ENCODE peak calls at places on chromosomes 16 and 17, in four cellular contexts. F, I, T and A are unnamed samples.

GRCh38 chr16:35344012-35344762 is 1884.8 kb downstream of the TP53TG3F start:
- DNase-seq in F (no peak), I (no peak), T (no peak), A (no peak)

GRCh38 chr17:65095465-65095864 is 38.9 kb upstream of the GNA13 start:
- DNase-seq in F (no peak), I (no peak), T (no peak), A (no peak)

GRCh38 chr16:85269165-85269564 is 156.9 kb upstream of the CIBAR2 start:
- DNase-seq in F (no peak), I (no peak), T (no peak), A (no peak)

GRCh38 chr16:78993342-78993741 is 607.2 kb downstream of the MAF start:
- DNase-seq in F (no peak), I (no peak), T (no peak), A (no peak)

GRCh38 chr16:22322021-22322471 is 24.8 kb downstream of the POLR3E start:
- DNase-seq in F (no peak), I (no peak), T (no peak), A (no peak)

GRCh38 chr16:83802135-83802534 is 5.6 kb upstream of the HSBP1 start:
- DNase-seq in F (no peak), I (no peak), T (no peak), A (peak)

GRCh38 chr16:85365120-85365519 is 248.0 kb upstream of the GSE1 start:
- DNase-seq in F (no peak), I (no peak), T (no peak), A (no peak)

GRCh38 chr16:85448557-85449194 is 164.4 kb upstream of the GSE1 start:
- DNase-seq in F (no peak), I (no peak), T (no peak), A (no peak)

GRCh38 chr16:52812945-52813556 is 239.6 kb downstream of the CHD9NB start:
- DNase-seq in F (peak), I (no peak), T (no peak), A (peak)

GRCh38 chr17:65662166-65662565 is 100.7 kb upstream of the AXIN2 start:
- DNase-seq in F (no peak), I (no peak), T (no peak), A (no peak)

GRCh38 chr16:46736695-46737094 is 11.4 kb downstream of the MYLK3 start:
- DNase-seq in F (no peak), I (no peak), T (no peak), A (no peak)

GRCh38 chr17:21379080-21379711 is 3.0 kb downstream of the KCNJ12 start:
- DNase-seq in F (no peak), I (no peak), T (no peak), A (no peak)

GRCh38 chr16:85715169-85716015 is 26.6 kb upstream of the GINS2 start:
- DNase-seq in F (no peak), I (no peak), T (no peak), A (peak)

GRCh38 chr17:66469890-66470289 is 167.5 kb downstream of the PRKCA start:
- DNase-seq in F (no peak), I (no peak), T (no peak), A (no peak)